ENCODE peak calls at places on chromosome 19, in eight cellular contexts. F, L, B, G, T, D, Y and W are unnamed samples.

GRCh38 chr19:56301152-56301551 is 13.5 kb downstream of the ZSCAN5A start:
- DNase-seq in F (no peak), L (peak; percentile 37), B (no peak), G (no peak), T (no peak), D (no peak), Y (no peak), W (no peak)

GRCh38 chr19:48961051-48961649 is 4.0 kb upstream of the FTL start:
- DNase-seq in F (peak; percentile 83), L (no peak), B (no peak), G (no peak), T (no peak), D (no peak), Y (no peak), W (no peak)

GRCh38 chr19:38268539-38268938 is 4.2 kb downstream of the SPINT2 start:
- DNase-seq in F (no peak), L (no peak), B (no peak), G (no peak), T (no peak), D (no peak), Y (no peak), W (no peak)

GRCh38 chr19:8109455-8109854 is 39.9 kb downstream of the FBN3 start:
- DNase-seq in F (no peak), L (no peak), B (no peak), G (no peak), T (no peak), D (no peak), Y (no peak), W (no peak)

GRCh38 chr19:3284759-3285646 is 60.5 kb downstream of the CELF5 start:
- DNase-seq in F (no peak), L (peak; percentile 22), B (peak; percentile 98), G (peak; percentile 96), T (no peak), D (peak; percentile 93), Y (peak; percentile 88), W (peak; percentile 93)

GRCh38 chr19:23365222-23365621 is 30.0 kb downstream of the ZNF91 start:
- DNase-seq in F (no peak), L (no peak), B (no peak), G (no peak), T (no peak), D (no peak), Y (no peak), W (no peak)

GRCh38 chr19:10552596-10553053 is 8.9 kb downstream of the ATG4D start:
- DNase-seq in F (no peak), L (no peak), B (no peak), G (no peak), T (no peak), D (no peak), Y (no peak), W (no peak)

GRCh38 chr19:11096210-11096841 is 7.1 kb downstream of the LDLR start:
- DNase-seq in F (no peak), L (peak; percentile 88), B (no peak), G (no peak), T (peak; percentile 91), D (no peak), Y (no peak), W (no peak)

GRCh38 chr19:56347163-56347778 is 32.6 kb upstream of the ZSCAN5A start:
- DNase-seq in F (no peak), L (no peak), B (no peak), G (no peak), T (no peak), D (no peak), Y (no peak), W (no peak)

DNA sequence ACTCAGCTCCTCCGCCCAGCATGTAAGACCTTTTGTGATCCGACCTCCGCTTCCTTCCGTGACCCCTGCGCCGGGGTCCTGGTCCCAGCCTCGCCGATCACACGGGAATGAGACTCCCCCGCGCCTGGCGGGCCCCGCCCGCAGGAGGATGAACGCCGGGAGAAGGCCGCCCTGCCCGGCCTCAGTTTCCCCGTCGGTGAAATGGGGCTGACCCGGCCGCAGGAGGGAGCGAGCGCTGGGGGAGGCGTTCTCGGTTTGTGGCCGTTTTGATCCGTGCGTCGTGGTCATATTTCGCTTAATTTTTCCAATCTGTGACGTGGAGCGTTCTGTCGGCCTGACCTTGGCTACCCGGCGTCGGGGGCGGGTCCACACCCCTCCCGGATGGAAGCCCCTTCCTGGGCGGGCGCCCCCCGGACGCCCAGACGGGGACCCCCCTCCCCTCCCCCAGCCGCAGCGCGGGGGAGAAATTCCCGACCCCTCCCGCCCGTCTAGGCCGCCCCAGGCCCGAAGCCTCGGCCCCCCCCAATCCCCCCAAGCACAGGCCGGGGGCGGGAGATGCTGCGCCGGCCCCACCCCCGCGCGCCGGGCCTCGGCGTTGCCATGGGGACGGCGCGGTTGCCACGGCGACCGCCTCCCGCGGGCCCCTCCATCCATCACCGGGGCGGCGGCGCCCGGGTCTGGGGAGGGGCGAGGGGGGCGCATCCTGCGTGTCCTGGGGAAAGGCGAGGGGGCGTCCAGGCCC is 11.1 kb downstream of the PALM start:
- DNase-seq in F (no peak), L (no peak), B (no peak), G (no peak), T (no peak), D (no peak), Y (no peak), W (no peak)
- H3K27ac ChIP-seq in F (peak overlapping the region; percentile 74), L (no peak overlapping the region), B (peak overlapping the region; percentile 37), G (no peak overlapping the region), T (peak overlapping the region; percentile 52), D (peak overlapping the region; percentile 90), Y (no peak overlapping the region), W (peak overlapping the region; percentile 23)

DNA sequence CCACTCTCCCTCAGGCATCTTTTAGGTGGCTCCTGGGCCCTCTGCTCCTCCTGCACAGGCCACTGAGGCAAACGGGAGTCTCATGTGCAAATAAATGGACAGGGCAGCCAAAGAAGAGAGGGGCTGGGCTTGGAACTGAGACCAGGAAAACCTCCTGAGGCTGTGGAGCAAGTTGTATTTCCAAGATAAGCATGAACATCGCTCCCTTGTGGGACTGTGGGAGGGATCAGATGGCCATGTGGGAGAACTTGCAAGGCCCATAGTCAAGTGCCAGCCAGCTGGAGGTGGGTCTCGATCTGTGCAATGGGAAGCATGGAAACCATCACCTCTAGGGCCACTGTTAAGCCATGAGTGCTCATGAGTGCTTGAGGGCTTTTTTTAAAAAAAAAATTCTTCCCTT is 24.9 kb downstream of the MED26 start:
- DNase-seq in F (no peak), L (no peak), B (no peak), G (no peak), T (no peak), D (no peak), Y (no peak), W (peak; percentile 51)
- H3K4me1 ChIP-seq in F (peaks cover 64% of the 10 kb centered on the region), L (peaks cover 4% of the 10 kb centered on the region), B (peaks cover 79% of the 10 kb centered on the region), G (peaks cover 3% of the 10 kb centered on the region), T (peaks cover 55% of the 10 kb centered on the region), D (no peaks in the 10 kb centered on the region), Y (peaks cover under 1% of the 10 kb centered on the region), W (peaks cover 16% of the 10 kb centered on the region)

DNA sequence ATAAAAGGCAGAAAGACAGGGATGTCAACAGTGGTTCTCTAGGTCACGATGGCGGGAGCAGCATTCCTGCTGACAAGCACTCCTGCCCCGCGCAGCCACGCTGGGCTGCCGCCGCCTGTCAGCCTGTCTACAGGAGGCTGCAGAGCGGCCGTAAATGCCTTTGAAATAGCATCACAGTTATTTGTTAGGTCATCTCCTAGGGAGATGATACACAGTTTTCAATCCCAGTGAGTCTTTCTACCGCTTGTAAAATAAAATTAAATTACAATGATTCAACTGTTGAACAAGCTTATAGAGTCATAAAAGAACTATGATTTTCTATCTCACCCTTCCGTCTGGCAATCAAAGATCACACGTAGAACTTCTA is 7.3 kb upstream of the SLC7A9 start:
- DNase-seq in F (peak; percentile 57), L (no peak), B (no peak), G (no peak), T (no peak), D (no peak), Y (no peak), W (no peak)
- TF ChIP-seq POLR2AphosphoS5 in F (no peak), L (no peak), B (no peak), G (no peak), T (no peak), D (no peak), Y (no peak), W (no peak)

DNA sequence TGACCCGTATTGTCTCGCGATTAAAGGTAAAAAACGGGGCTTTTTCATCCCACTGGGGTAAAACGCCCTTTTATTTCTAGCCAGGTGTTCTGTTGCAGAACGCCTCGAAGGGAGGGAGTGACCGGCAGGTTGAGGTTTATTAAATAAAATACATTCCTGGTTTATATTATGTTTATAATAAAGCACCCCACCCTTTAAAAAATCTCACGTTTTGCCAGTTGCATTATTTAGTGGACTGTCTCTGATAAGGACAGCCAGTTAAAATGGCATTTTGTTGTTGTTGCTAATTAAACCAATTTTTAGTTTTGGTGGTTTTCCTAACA is 25.1 kb upstream of the ZNF850 start:
- DNase-seq in F (no peak), L (no peak), B (no peak), G (no peak), T (no peak), D (no peak), Y (no peak), W (no peak)
- H3K27ac ChIP-seq in F (peak overlapping the region; percentile 90), L (peak overlapping the region; percentile 34), B (peak overlapping the region; percentile 77), G (no peak overlapping the region), T (peak overlapping the region; percentile 78), D (peak overlapping the region; percentile 89), Y (peak overlapping the region; percentile 91), W (peak overlapping the region; percentile 62)

GRCh38 chr19:41309225-41310030 is 544 bp upstream of the CCDC97 start:
- DNase-seq in F (no peak), L (peak; percentile 33), B (no peak), G (no peak), T (no peak), D (no peak), Y (no peak), W (no peak)
- H3K4me1 ChIP-seq in F (peaks cover 87% of the 10 kb centered on the region), L (peaks cover 42% of the 10 kb centered on the region), B (peaks cover 75% of the 10 kb centered on the region), G (peaks cover 12% of the 10 kb centered on the region), T (peaks cover 44% of the 10 kb centered on the region), D (peaks cover 3% of the 10 kb centered on the region), Y (peaks cover 15% of the 10 kb centered on the region), W (peaks cover 14% of the 10 kb centered on the region)

GRCh38 chr19:39410620-39411005 is 1.9 kb upstream of the PLEKHG2 start:
- DNase-seq in F (no peak), L (no peak), B (no peak), G (no peak), T (peak; percentile 70), D (no peak), Y (no peak), W (no peak)

GRCh38 chr19:39411006-39411831 is 1.2 kb upstream of the PLEKHG2 start:
- DNase-seq in F (peak; percentile 83), L (no peak), B (peak; percentile 86), G (no peak), T (peak; percentile 89), D (no peak), Y (no peak), W (peak; percentile 44)

GRCh38 chr19:39412100-39412866 is at the start of gene PLEKHG2:
- DNase-seq in F (peak; percentile 98), L (peak; percentile 100), B (peak; percentile 97), G (peak; percentile 98), T (peak; percentile 100), D (peak; percentile 99), Y (peak; percentile 100), W (peak; percentile 99)

GRCh38 chr19:39412867-39413268 is 399 bp downstream of the PLEKHG2 start:
- DNase-seq in F (no peak), L (no peak), B (no peak), G (no peak), T (no peak), D (no peak), Y (no peak), W (peak; percentile 41)

DNA sequence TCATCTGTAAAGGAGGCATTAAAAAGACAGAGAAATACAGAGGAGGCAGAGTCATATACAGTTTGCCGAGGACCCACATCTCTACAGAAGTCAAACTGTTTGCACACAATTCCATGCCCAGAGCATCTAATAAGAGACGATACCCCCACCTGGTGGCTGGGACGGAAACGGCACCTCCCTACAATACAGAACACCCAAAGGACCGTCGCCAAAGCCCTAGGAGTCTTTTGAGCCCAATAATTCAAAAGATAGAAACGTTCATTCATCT is 703 bp upstream of the PLEKHG2 start:
- DNase-seq in F (peak; percentile 94), L (peak; percentile 93), B (peak; percentile 97), G (peak; percentile 84), T (peak; percentile 97), D (peak; percentile 92), Y (no peak), W (peak; percentile 89)
- TF ChIP-seq POLR2AphosphoS5 in F (no peak), L (no peak), B (no peak), G (no peak), T (no peak), D (no peak), Y (no peak), W (no peak)